ENCODE peak calls at places on chromosomes 1 and 21, in seven cellular contexts. N is neuronal stem cell, J is IMR-90, F is mesenchymal stem cell, H is H9, D is trophoblast cell, C is H1. U is an unnamed sample.

GRCh38 chr1:168918860-168919741 is 187.4 kb upstream of the ATP1B1 start:
- DNase-seq in N (peak), J (no peak), F (no peak), H (no peak), D (no peak), C (peak), U (peak)

GRCh38 chr21:40732243-40732642 is 114.7 kb downstream of the DSCAM start:
- DNase-seq in N (no peak), J (no peak), F (no peak), H (no peak), D (peak), C (no peak), U (no peak)

GRCh38 chr1:15322648-15323350 is 75.8 kb downstream of the FHAD1 start:
- DNase-seq in N (no peak), J (no peak), F (peak), H (no peak), D (no peak), C (no peak), U (peak)

GRCh38 chr21:41207401-41208388 is 39.7 kb downstream of the BACE2 start:
- DNase-seq in N (no peak), J (peak), F (no peak), H (no peak), D (no peak), C (no peak), U (no peak)

GRCh38 chr1:37817481-37817880 is 9.5 kb upstream of the YRDC start:
- DNase-seq in N (no peak), J (peak), F (peak), H (peak), D (no peak), C (no peak), U (peak)

GRCh38 chr1:43729816-43730463 is 22.6 kb downstream of the ST3GAL3 start:
- DNase-seq in N (no peak), J (peak), F (no peak), H (no peak), D (peak), C (no peak), U (no peak)

GRCh38 chr1:248858096-248858890 is 592 bp downstream of the ZNF692 start:
- DNase-seq in N (peak), J (peak), F (peak), H (peak), D (peak), C (peak), U (peak)

GRCh38 chr1:50724626-50725286 is 235.3 kb downstream of the FAF1 start:
- DNase-seq in N (no peak), J (no peak), F (no peak), H (no peak), D (no peak), C (no peak), U (no peak)

GRCh38 chr1:98839840-98840239 is 164.8 kb downstream of the PLPPR5 start:
- DNase-seq in N (no peak), J (peak), F (peak), H (no peak), D (peak), C (no peak), U (no peak)

GRCh38 chr1:119893238-119893791 is 3.0 kb downstream of the ADAM30 start:
- DNase-seq in N (no peak), J (no peak), F (no peak), H (no peak), D (no peak), C (no peak), U (no peak)

GRCh38 chr1:214634267-214634666 is 31.3 kb downstream of the CENPF start:
- DNase-seq in N (no peak), J (no peak), F (no peak), H (no peak), D (no peak), C (no peak), U (no peak)

GRCh38 chr1:214637722-214638473 is 34.9 kb downstream of the CENPF start:
- DNase-seq in N (no peak), J (peak), F (peak), H (no peak), D (peak), C (no peak), U (peak)

GRCh38 chr1:214637125-214637524 is 34.1 kb downstream of the CENPF start:
- DNase-seq in N (no peak), J (no peak), F (no peak), H (no peak), D (no peak), C (no peak), U (no peak)

GRCh38 chr1:214636436-214636835 is 33.4 kb downstream of the CENPF start:
- DNase-seq in N (no peak), J (no peak), F (no peak), H (no peak), D (no peak), C (no peak), U (no peak)

DNA sequence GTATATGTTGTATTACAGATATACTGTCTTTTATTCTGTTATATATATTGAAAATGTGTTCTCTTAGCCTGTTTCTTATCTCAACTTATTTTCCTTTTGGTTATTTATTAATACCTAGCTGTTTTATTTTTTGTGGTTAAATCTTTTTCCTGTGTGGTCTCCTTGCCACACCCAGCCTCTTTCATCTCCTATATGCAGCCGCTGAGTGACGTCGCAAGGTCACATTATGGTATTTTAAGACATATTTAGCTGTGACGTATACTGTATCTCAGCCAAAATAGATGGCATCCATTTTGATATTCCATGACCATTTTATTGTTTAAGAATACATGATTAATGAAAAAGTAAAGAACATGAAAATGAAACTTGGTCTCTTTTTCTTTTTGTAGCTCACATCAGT is 29.1 kb downstream of the CENPF start:
- DNase-seq in N (no peak), J (no peak), F (no peak), H (no peak), D (no peak), C (no peak), U (no peak)
- H2BK120ac ChIP-seq in N (no peak), J (no peak), F (no peak), H (no peak), D (no peak), C (no peak), U (no peak)

DNA sequence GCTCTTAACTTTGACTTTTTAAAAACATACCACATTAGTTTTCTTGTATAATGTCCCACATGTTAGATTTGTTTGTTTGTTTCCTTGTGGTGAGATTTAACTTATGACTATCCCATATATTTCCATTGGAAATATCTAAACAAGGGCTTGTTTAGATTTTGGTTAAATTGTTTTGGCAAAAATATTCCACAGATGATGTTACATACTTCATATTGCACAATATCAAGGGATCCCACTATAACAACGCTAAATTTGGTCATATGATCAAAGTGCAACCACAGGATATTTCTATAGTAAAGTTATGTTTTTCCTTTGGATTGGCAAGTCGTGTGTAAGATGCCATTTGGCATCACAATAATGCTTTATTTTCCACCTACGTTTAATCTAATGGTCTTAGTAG is 396.7 kb downstream of the TGFB2 start:
- DNase-seq in N (no peak), J (peak), F (peak), H (no peak), D (no peak), C (no peak), U (no peak)
- H2BK5ac ChIP-seq in N (no peak), J (peak), F (no peak), H (no peak), D (no peak), C (no peak), U (no peak)

GRCh38 chr21:29074007-29074376 is 544 bp upstream of the CCT8 start:
- DNase-seq in N (no peak), J (no peak), F (no peak), H (no peak), D (no peak), C (no peak), U (no peak)
- H2AK5ac ChIP-seq in N (no peak), J (no peak), F (peak), H (no peak), D (no peak), C (no peak), U (no peak)

GRCh38 chr1:184405094-184405493 is 18.3 kb downstream of the C1orf21 start:
- DNase-seq in N (no peak), J (no peak), F (no peak), H (no peak), D (no peak), C (no peak), U (no peak)

GRCh38 chr1:184403961-184404726 is 17.3 kb downstream of the C1orf21 start:
- DNase-seq in N (no peak), J (no peak), F (peak), H (no peak), D (no peak), C (no peak), U (no peak)

GRCh38 chr1:184405743-184406142 is 18.9 kb downstream of the C1orf21 start:
- DNase-seq in N (no peak), J (no peak), F (no peak), H (no peak), D (no peak), C (no peak), U (peak)

GRCh38 chr1:184406454-184406853 is 19.6 kb downstream of the C1orf21 start:
- DNase-seq in N (no peak), J (no peak), F (no peak), H (no peak), D (no peak), C (no peak), U (no peak)

DNA sequence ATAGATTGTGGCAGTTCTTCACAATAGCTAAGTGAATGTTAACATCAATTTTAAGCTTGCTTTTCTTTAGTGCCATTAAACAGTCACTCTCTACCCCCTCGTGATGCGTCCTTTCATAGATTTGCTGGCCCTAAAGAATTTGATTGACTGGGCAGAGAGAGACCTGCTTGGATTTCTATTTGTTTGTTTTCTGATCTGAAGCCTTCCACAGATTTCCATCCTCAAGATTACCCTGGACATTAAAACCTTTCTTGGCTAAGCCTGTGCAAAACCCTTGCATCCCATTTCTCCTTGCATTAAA is 17.8 kb downstream of the C1orf21 start:
- DNase-seq in N (no peak), J (no peak), F (no peak), H (no peak), D (no peak), C (no peak), U (no peak)
- H2BK120ac ChIP-seq in N (no peak), J (no peak), F (no peak), H (no peak), D (no peak), C (no peak), U (no peak)

GRCh38 chr1:213651077-213651476 is 336.7 kb upstream of the PROX1 start:
- DNase-seq in N (no peak), J (no peak), F (no peak), H (no peak), D (no peak), C (no peak), U (no peak)
- H2BK5ac ChIP-seq in N (no peak), J (no peak), F (no peak), H (no peak), D (no peak), C (no peak), U (no peak)

GRCh38 chr1:234250747-234251146 is 122.5 kb upstream of the COA6 start:
- DNase-seq in N (peak), J (no peak), F (no peak), H (peak), D (no peak), C (no peak), U (peak)
- H2AK5ac ChIP-seq in N (no peak), J (no peak), F (no peak), H (no peak), D (no peak), C (no peak), U (no peak)

GRCh38 chr1:213381572-213382084 is 330.6 kb downstream of the RPS6KC1 start:
- DNase-seq in N (no peak), J (peak), F (no peak), H (no peak), D (no peak), C (no peak), U (no peak)
- H2BK120ac ChIP-seq in N (no peak), J (no peak), F (no peak), H (no peak), D (no peak), C (no peak), U (no peak)

GRCh38 chr1:61842863-61843514 is 100.7 kb downstream of the PATJ start:
- DNase-seq in N (no peak), J (no peak), F (no peak), H (peak), D (no peak), C (no peak), U (peak)
- H2BK5ac ChIP-seq in N (no peak), J (no peak), F (no peak), H (no peak), D (no peak), C (no peak), U (no peak)

GRCh38 chr21:37005548-37006242 is 807 bp upstream of the RIPPLY3 start:
- DNase-seq in N (no peak), J (no peak), F (no peak), H (peak), D (no peak), C (no peak), U (peak)

GRCh38 chr21:37006521-37007291 is at the start of gene RIPPLY3:
- DNase-seq in N (no peak), J (no peak), F (peak), H (peak), D (peak), C (no peak), U (peak)

GRCh38 chr21:37009740-37010341 is 3.3 kb downstream of the RIPPLY3 start:
- DNase-seq in N (peak), J (peak), F (peak), H (peak), D (peak), C (peak), U (peak)

GRCh38 chr21:37006243-37006520 is 320 bp upstream of the RIPPLY3 start:
- DNase-seq in N (no peak), J (no peak), F (no peak), H (no peak), D (no peak), C (no peak), U (no peak)

GRCh38 chr21:37008705-37009104 is 2.2 kb downstream of the RIPPLY3 start:
- DNase-seq in N (no peak), J (no peak), F (no peak), H (no peak), D (no peak), C (no peak), U (no peak)
- H2AK5ac ChIP-seq in N (no peak), J (no peak), F (no peak), H (no peak), D (no peak), C (no peak), U (no peak)